ENCODE peak calls at places on chromosomes 3 and 15, in eight cellular contexts. One of them, this sample, is unnamed.
A peak's percentile ranks its signal among the peaks of the same experiment; 100 is the strongest.

GRCh38 chr3:67489816-67490215 is 164.6 kb downstream of the SUCLG2 start:
- DNase-seq in stimulated activated CD4-positive, alpha-beta T cell treated with anti-CD3 and anti-CD28 coated beads, TNF-alpha, amount 100 ng/mL, for 24 hours: no peak
- DNase-seq in pancreas: no peak
- DNase-seq in PC-3: no peak
- DNase-seq in CD8-positive, alpha-beta memory T cell: no peak
- DNase-seq in iPS DF 6.9: no peak
- DNase-seq in frontal cortex: no peak
- DNase-seq in amniotic stem cell: peak; percentile 10
- DNase-seq in this sample: no peak

GRCh38 chr3:149026718-149027117 is 35.4 kb downstream of the GYG1 start:
- DNase-seq in stimulated activated CD4-positive, alpha-beta T cell treated with anti-CD3 and anti-CD28 coated beads, TNF-alpha, amount 100 ng/mL, for 24 hours: no peak
- DNase-seq in pancreas: no peak
- DNase-seq in PC-3: no peak
- DNase-seq in CD8-positive, alpha-beta memory T cell: no peak
- DNase-seq in iPS DF 6.9: no peak
- DNase-seq in frontal cortex: no peak
- DNase-seq in amniotic stem cell: no peak
- DNase-seq in this sample: no peak

GRCh38 chr3:102206506-102207145 is 228.2 kb upstream of the ZPLD1 start:
- DNase-seq in stimulated activated CD4-positive, alpha-beta T cell treated with anti-CD3 and anti-CD28 coated beads, TNF-alpha, amount 100 ng/mL, for 24 hours: no peak
- DNase-seq in pancreas: no peak
- DNase-seq in PC-3: peak; percentile 32
- DNase-seq in CD8-positive, alpha-beta memory T cell: no peak
- DNase-seq in iPS DF 6.9: no peak
- DNase-seq in frontal cortex: no peak
- DNase-seq in amniotic stem cell: no peak
- DNase-seq in this sample: peak; percentile 92

GRCh38 chr3:191369081-191370010 is 39.0 kb upstream of the UTS2B start:
- DNase-seq in stimulated activated CD4-positive, alpha-beta T cell treated with anti-CD3 and anti-CD28 coated beads, TNF-alpha, amount 100 ng/mL, for 24 hours: no peak
- DNase-seq in pancreas: no peak
- DNase-seq in PC-3: no peak
- DNase-seq in CD8-positive, alpha-beta memory T cell: no peak
- DNase-seq in iPS DF 6.9: no peak
- DNase-seq in frontal cortex: no peak
- DNase-seq in amniotic stem cell: no peak
- DNase-seq in this sample: no peak

GRCh38 chr3:120462409-120462959 is 11.7 kb upstream of the FSTL1 start:
- DNase-seq in stimulated activated CD4-positive, alpha-beta T cell treated with anti-CD3 and anti-CD28 coated beads, TNF-alpha, amount 100 ng/mL, for 24 hours: no peak
- DNase-seq in pancreas: no peak
- DNase-seq in PC-3: no peak
- DNase-seq in CD8-positive, alpha-beta memory T cell: no peak
- DNase-seq in iPS DF 6.9: no peak
- DNase-seq in frontal cortex: no peak
- DNase-seq in amniotic stem cell: no peak
- DNase-seq in this sample: no peak

GRCh38 chr3:25661694-25662455 is 2.8 kb downstream of the TOP2B start:
- DNase-seq in stimulated activated CD4-positive, alpha-beta T cell treated with anti-CD3 and anti-CD28 coated beads, TNF-alpha, amount 100 ng/mL, for 24 hours: no peak
- DNase-seq in pancreas: no peak
- DNase-seq in PC-3: peak; percentile 10
- DNase-seq in CD8-positive, alpha-beta memory T cell: no peak
- DNase-seq in iPS DF 6.9: no peak
- DNase-seq in frontal cortex: no peak
- DNase-seq in amniotic stem cell: no peak
- DNase-seq in this sample: no peak

GRCh38 chr15:65259367-65259781 is 27.3 kb downstream of the PARP16 start:
- DNase-seq in stimulated activated CD4-positive, alpha-beta T cell treated with anti-CD3 and anti-CD28 coated beads, TNF-alpha, amount 100 ng/mL, for 24 hours: no peak
- DNase-seq in pancreas: no peak
- DNase-seq in PC-3: no peak
- DNase-seq in CD8-positive, alpha-beta memory T cell: no peak
- DNase-seq in iPS DF 6.9: no peak
- DNase-seq in frontal cortex: no peak
- DNase-seq in amniotic stem cell: no peak
- DNase-seq in this sample: no peak

GRCh38 chr3:46930176-46930944 is 46.2 kb downstream of the CCDC12 start:
- DNase-seq in stimulated activated CD4-positive, alpha-beta T cell treated with anti-CD3 and anti-CD28 coated beads, TNF-alpha, amount 100 ng/mL, for 24 hours: no peak
- DNase-seq in pancreas: no peak
- DNase-seq in PC-3: no peak
- DNase-seq in CD8-positive, alpha-beta memory T cell: no peak
- DNase-seq in iPS DF 6.9: no peak
- DNase-seq in frontal cortex: no peak
- DNase-seq in amniotic stem cell: no peak
- DNase-seq in this sample: no peak

GRCh38 chr3:152356870-152357276 is 88.1 kb downstream of the MBNL1 start:
- DNase-seq in stimulated activated CD4-positive, alpha-beta T cell treated with anti-CD3 and anti-CD28 coated beads, TNF-alpha, amount 100 ng/mL, for 24 hours: no peak
- DNase-seq in pancreas: no peak
- DNase-seq in PC-3: no peak
- DNase-seq in CD8-positive, alpha-beta memory T cell: no peak
- DNase-seq in iPS DF 6.9: no peak
- DNase-seq in frontal cortex: no peak
- DNase-seq in amniotic stem cell: no peak
- DNase-seq in this sample: no peak

GRCh38 chr3:50873376-50874157 is 198.8 kb downstream of the DOCK3 start:
- DNase-seq in stimulated activated CD4-positive, alpha-beta T cell treated with anti-CD3 and anti-CD28 coated beads, TNF-alpha, amount 100 ng/mL, for 24 hours: no peak
- DNase-seq in pancreas: no peak
- DNase-seq in PC-3: no peak
- DNase-seq in CD8-positive, alpha-beta memory T cell: no peak
- DNase-seq in iPS DF 6.9: no peak
- DNase-seq in frontal cortex: no peak
- DNase-seq in amniotic stem cell: no peak
- DNase-seq in this sample: no peak

GRCh38 chr3:107956991-107957467 is 133.8 kb downstream of the CD47 start:
- DNase-seq in stimulated activated CD4-positive, alpha-beta T cell treated with anti-CD3 and anti-CD28 coated beads, TNF-alpha, amount 100 ng/mL, for 24 hours: no peak
- DNase-seq in pancreas: no peak
- DNase-seq in PC-3: no peak
- DNase-seq in CD8-positive, alpha-beta memory T cell: no peak
- DNase-seq in iPS DF 6.9: no peak
- DNase-seq in frontal cortex: peak; percentile 12
- DNase-seq in amniotic stem cell: no peak
- DNase-seq in this sample: peak; percentile 94

GRCh38 chr3:119808843-119809242 is 26.9 kb downstream of the NR1I2 start:
- DNase-seq in stimulated activated CD4-positive, alpha-beta T cell treated with anti-CD3 and anti-CD28 coated beads, TNF-alpha, amount 100 ng/mL, for 24 hours: no peak
- DNase-seq in pancreas: no peak
- DNase-seq in PC-3: no peak
- DNase-seq in CD8-positive, alpha-beta memory T cell: no peak
- DNase-seq in iPS DF 6.9: no peak
- DNase-seq in frontal cortex: no peak
- DNase-seq in amniotic stem cell: no peak
- DNase-seq in this sample: no peak

GRCh38 chr3:193563999-193564398 is 9.3 kb upstream of the ATP13A4 start:
- DNase-seq in stimulated activated CD4-positive, alpha-beta T cell treated with anti-CD3 and anti-CD28 coated beads, TNF-alpha, amount 100 ng/mL, for 24 hours: no peak
- DNase-seq in pancreas: peak; percentile 60
- DNase-seq in PC-3: peak; percentile 29
- DNase-seq in CD8-positive, alpha-beta memory T cell: no peak
- DNase-seq in iPS DF 6.9: peak; percentile 7
- DNase-seq in frontal cortex: no peak
- DNase-seq in amniotic stem cell: no peak
- DNase-seq in this sample: peak; percentile 17

GRCh38 chr3:155320934-155321333 is 27.5 kb upstream of the STRIT1 start:
- DNase-seq in stimulated activated CD4-positive, alpha-beta T cell treated with anti-CD3 and anti-CD28 coated beads, TNF-alpha, amount 100 ng/mL, for 24 hours: no peak
- DNase-seq in pancreas: no peak
- DNase-seq in PC-3: no peak
- DNase-seq in CD8-positive, alpha-beta memory T cell: no peak
- DNase-seq in iPS DF 6.9: no peak
- DNase-seq in frontal cortex: no peak
- DNase-seq in amniotic stem cell: no peak
- DNase-seq in this sample: no peak

GRCh38 chr15:101781927-101782326 is 21.4 kb upstream of the OR4F6 start:
- DNase-seq in stimulated activated CD4-positive, alpha-beta T cell treated with anti-CD3 and anti-CD28 coated beads, TNF-alpha, amount 100 ng/mL, for 24 hours: no peak
- DNase-seq in pancreas: no peak
- DNase-seq in PC-3: no peak
- DNase-seq in CD8-positive, alpha-beta memory T cell: no peak
- DNase-seq in iPS DF 6.9: no peak
- DNase-seq in frontal cortex: no peak
- DNase-seq in amniotic stem cell: no peak
- DNase-seq in this sample: no peak

GRCh38 chr3:17775073-17775472 is 32.6 kb upstream of the TBC1D5 start:
- DNase-seq in stimulated activated CD4-positive, alpha-beta T cell treated with anti-CD3 and anti-CD28 coated beads, TNF-alpha, amount 100 ng/mL, for 24 hours: no peak
- DNase-seq in pancreas: no peak
- DNase-seq in PC-3: no peak
- DNase-seq in CD8-positive, alpha-beta memory T cell: no peak
- DNase-seq in iPS DF 6.9: no peak
- DNase-seq in frontal cortex: no peak
- DNase-seq in amniotic stem cell: no peak
- DNase-seq in this sample: no peak

GRCh38 chr3:65524544-65525070 is 514.1 kb downstream of the MAGI1 start:
- DNase-seq in stimulated activated CD4-positive, alpha-beta T cell treated with anti-CD3 and anti-CD28 coated beads, TNF-alpha, amount 100 ng/mL, for 24 hours: no peak
- DNase-seq in pancreas: no peak
- DNase-seq in PC-3: no peak
- DNase-seq in CD8-positive, alpha-beta memory T cell: no peak
- DNase-seq in iPS DF 6.9: no peak
- DNase-seq in frontal cortex: no peak
- DNase-seq in amniotic stem cell: no peak
- DNase-seq in this sample: no peak

GRCh38 chr15:101458158-101458895 is 31.2 kb downstream of the PCSK6 start:
- DNase-seq in stimulated activated CD4-positive, alpha-beta T cell treated with anti-CD3 and anti-CD28 coated beads, TNF-alpha, amount 100 ng/mL, for 24 hours: no peak
- DNase-seq in pancreas: no peak
- DNase-seq in PC-3: no peak
- DNase-seq in CD8-positive, alpha-beta memory T cell: no peak
- DNase-seq in iPS DF 6.9: no peak
- DNase-seq in frontal cortex: no peak
- DNase-seq in amniotic stem cell: no peak
- DNase-seq in this sample: no peak

GRCh38 chr15:65913631-65914199 is 44.4 kb downstream of the RAB11A start:
- DNase-seq in stimulated activated CD4-positive, alpha-beta T cell treated with anti-CD3 and anti-CD28 coated beads, TNF-alpha, amount 100 ng/mL, for 24 hours: no peak
- DNase-seq in pancreas: no peak
- DNase-seq in PC-3: no peak
- DNase-seq in CD8-positive, alpha-beta memory T cell: no peak
- DNase-seq in iPS DF 6.9: no peak
- DNase-seq in frontal cortex: no peak
- DNase-seq in amniotic stem cell: no peak
- DNase-seq in this sample: no peak

GRCh38 chr3:89314454-89314853 is 207.0 kb downstream of the EPHA3 start:
- DNase-seq in stimulated activated CD4-positive, alpha-beta T cell treated with anti-CD3 and anti-CD28 coated beads, TNF-alpha, amount 100 ng/mL, for 24 hours: no peak
- DNase-seq in pancreas: no peak
- DNase-seq in PC-3: peak; percentile 61
- DNase-seq in CD8-positive, alpha-beta memory T cell: no peak
- DNase-seq in iPS DF 6.9: no peak
- DNase-seq in frontal cortex: no peak
- DNase-seq in amniotic stem cell: no peak
- DNase-seq in this sample: no peak

GRCh38 chr15:45168286-45168685 is 19.5 kb downstream of the SHF start:
- DNase-seq in stimulated activated CD4-positive, alpha-beta T cell treated with anti-CD3 and anti-CD28 coated beads, TNF-alpha, amount 100 ng/mL, for 24 hours: no peak
- DNase-seq in pancreas: no peak
- DNase-seq in PC-3: no peak
- DNase-seq in CD8-positive, alpha-beta memory T cell: no peak
- DNase-seq in iPS DF 6.9: no peak
- DNase-seq in frontal cortex: no peak
- DNase-seq in amniotic stem cell: no peak
- DNase-seq in this sample: no peak

GRCh38 chr15:62444104-62445027 is 279.3 kb upstream of the C2CD4B start:
- DNase-seq in stimulated activated CD4-positive, alpha-beta T cell treated with anti-CD3 and anti-CD28 coated beads, TNF-alpha, amount 100 ng/mL, for 24 hours: no peak
- DNase-seq in pancreas: no peak
- DNase-seq in PC-3: peak; percentile 85
- DNase-seq in CD8-positive, alpha-beta memory T cell: no peak
- DNase-seq in iPS DF 6.9: no peak
- DNase-seq in frontal cortex: no peak
- DNase-seq in amniotic stem cell: peak; percentile 83
- DNase-seq in this sample: no peak

GRCh38 chr15:98951493-98952320 is 55.9 kb downstream of the PGPEP1L start:
- DNase-seq in stimulated activated CD4-positive, alpha-beta T cell treated with anti-CD3 and anti-CD28 coated beads, TNF-alpha, amount 100 ng/mL, for 24 hours: no peak
- DNase-seq in pancreas: no peak
- DNase-seq in PC-3: no peak
- DNase-seq in CD8-positive, alpha-beta memory T cell: no peak
- DNase-seq in iPS DF 6.9: no peak
- DNase-seq in frontal cortex: no peak
- DNase-seq in amniotic stem cell: no peak
- DNase-seq in this sample: no peak

GRCh38 chr15:70442616-70443321 is 320.6 kb downstream of the UACA start:
- DNase-seq in stimulated activated CD4-positive, alpha-beta T cell treated with anti-CD3 and anti-CD28 coated beads, TNF-alpha, amount 100 ng/mL, for 24 hours: no peak
- DNase-seq in pancreas: no peak
- DNase-seq in PC-3: no peak
- DNase-seq in CD8-positive, alpha-beta memory T cell: no peak
- DNase-seq in iPS DF 6.9: no peak
- DNase-seq in frontal cortex: no peak
- DNase-seq in amniotic stem cell: no peak
- DNase-seq in this sample: no peak

GRCh38 chr3:99114565-99115291 is 213.2 kb upstream of the DCBLD2 start:
- DNase-seq in stimulated activated CD4-positive, alpha-beta T cell treated with anti-CD3 and anti-CD28 coated beads, TNF-alpha, amount 100 ng/mL, for 24 hours: no peak
- DNase-seq in pancreas: no peak
- DNase-seq in PC-3: peak; percentile 72
- DNase-seq in CD8-positive, alpha-beta memory T cell: no peak
- DNase-seq in iPS DF 6.9: peak; percentile 25
- DNase-seq in frontal cortex: no peak
- DNase-seq in amniotic stem cell: peak; percentile 28
- DNase-seq in this sample: no peak

GRCh38 chr3:185089343-185089742 is 63.5 kb downstream of the C3orf70 start:
- DNase-seq in stimulated activated CD4-positive, alpha-beta T cell treated with anti-CD3 and anti-CD28 coated beads, TNF-alpha, amount 100 ng/mL, for 24 hours: no peak
- DNase-seq in pancreas: no peak
- DNase-seq in PC-3: peak; percentile 25
- DNase-seq in CD8-positive, alpha-beta memory T cell: no peak
- DNase-seq in iPS DF 6.9: no peak
- DNase-seq in frontal cortex: no peak
- DNase-seq in amniotic stem cell: no peak
- DNase-seq in this sample: no peak

GRCh38 chr3:46991406-46992165 is 12.1 kb downstream of the NBEAL2 start:
- DNase-seq in stimulated activated CD4-positive, alpha-beta T cell treated with anti-CD3 and anti-CD28 coated beads, TNF-alpha, amount 100 ng/mL, for 24 hours: no peak
- DNase-seq in pancreas: no peak
- DNase-seq in PC-3: no peak
- DNase-seq in CD8-positive, alpha-beta memory T cell: no peak
- DNase-seq in iPS DF 6.9: no peak
- DNase-seq in frontal cortex: no peak
- DNase-seq in amniotic stem cell: no peak
- DNase-seq in this sample: no peak

GRCh38 chr3:36679384-36680200 is 84.8 kb downstream of the DCLK3 start:
- DNase-seq in stimulated activated CD4-positive, alpha-beta T cell treated with anti-CD3 and anti-CD28 coated beads, TNF-alpha, amount 100 ng/mL, for 24 hours: no peak
- DNase-seq in pancreas: no peak
- DNase-seq in PC-3: peak; percentile 82
- DNase-seq in CD8-positive, alpha-beta memory T cell: no peak
- DNase-seq in iPS DF 6.9: no peak
- DNase-seq in frontal cortex: no peak
- DNase-seq in amniotic stem cell: peak; percentile 65
- DNase-seq in this sample: no peak

GRCh38 chr15:63251701-63252100 is 25.7 kb upstream of the APH1B start:
- DNase-seq in stimulated activated CD4-positive, alpha-beta T cell treated with anti-CD3 and anti-CD28 coated beads, TNF-alpha, amount 100 ng/mL, for 24 hours: no peak
- DNase-seq in pancreas: no peak
- DNase-seq in PC-3: no peak
- DNase-seq in CD8-positive, alpha-beta memory T cell: no peak
- DNase-seq in iPS DF 6.9: no peak
- DNase-seq in frontal cortex: no peak
- DNase-seq in amniotic stem cell: no peak
- DNase-seq in this sample: no peak

GRCh38 chr3:31179768-31180167 is 285.3 kb upstream of the GADL1 start:
- DNase-seq in stimulated activated CD4-positive, alpha-beta T cell treated with anti-CD3 and anti-CD28 coated beads, TNF-alpha, amount 100 ng/mL, for 24 hours: no peak
- DNase-seq in pancreas: no peak
- DNase-seq in PC-3: peak; percentile 6
- DNase-seq in CD8-positive, alpha-beta memory T cell: no peak
- DNase-seq in iPS DF 6.9: no peak
- DNase-seq in frontal cortex: no peak
- DNase-seq in amniotic stem cell: no peak
- DNase-seq in this sample: no peak

GRCh38 chr3:82005266-82005665 is 243.8 kb upstream of the GBE1 start:
- DNase-seq in stimulated activated CD4-positive, alpha-beta T cell treated with anti-CD3 and anti-CD28 coated beads, TNF-alpha, amount 100 ng/mL, for 24 hours: no peak
- DNase-seq in pancreas: no peak
- DNase-seq in PC-3: no peak
- DNase-seq in CD8-positive, alpha-beta memory T cell: no peak
- DNase-seq in iPS DF 6.9: no peak
- DNase-seq in frontal cortex: no peak
- DNase-seq in amniotic stem cell: no peak
- DNase-seq in this sample: no peak

GRCh38 chr15:83475551-83475950 is 28.4 kb downstream of the SH3GL3 start:
- DNase-seq in stimulated activated CD4-positive, alpha-beta T cell treated with anti-CD3 and anti-CD28 coated beads, TNF-alpha, amount 100 ng/mL, for 24 hours: no peak
- DNase-seq in pancreas: no peak
- DNase-seq in PC-3: peak; percentile 73
- DNase-seq in CD8-positive, alpha-beta memory T cell: no peak
- DNase-seq in iPS DF 6.9: no peak
- DNase-seq in frontal cortex: no peak
- DNase-seq in amniotic stem cell: no peak
- DNase-seq in this sample: peak; percentile 10

GRCh38 chr3:101849714-101850326 is 506 bp downstream of the NFKBIZ start:
- DNase-seq in stimulated activated CD4-positive, alpha-beta T cell treated with anti-CD3 and anti-CD28 coated beads, TNF-alpha, amount 100 ng/mL, for 24 hours: peak; percentile 22
- DNase-seq in pancreas: peak; percentile 85
- DNase-seq in PC-3: peak; percentile 39
- DNase-seq in CD8-positive, alpha-beta memory T cell: peak; percentile 21
- DNase-seq in iPS DF 6.9: no peak
- DNase-seq in frontal cortex: peak; percentile 37
- DNase-seq in amniotic stem cell: no peak
- DNase-seq in this sample: no peak

GRCh38 chr3:23804441-23805227 is 1.1 kb upstream of the UBE2E1 start:
- DNase-seq in stimulated activated CD4-positive, alpha-beta T cell treated with anti-CD3 and anti-CD28 coated beads, TNF-alpha, amount 100 ng/mL, for 24 hours: no peak
- DNase-seq in pancreas: no peak
- DNase-seq in PC-3: peak; percentile 72
- DNase-seq in CD8-positive, alpha-beta memory T cell: no peak
- DNase-seq in iPS DF 6.9: no peak
- DNase-seq in frontal cortex: no peak
- DNase-seq in amniotic stem cell: no peak
- DNase-seq in this sample: no peak

This sample was measured in esophagus muscularis mucosa.